ENCODE peak calls at places on chromosomes 2 and 18, in seven cellular contexts. S is IMR-90, I is mesendoderm, B is H9, F is H1, W is mesenchymal stem cell, Z is trophoblast cell. T is an unnamed sample.

GRCh38 chr2:177822941-177823340 is 249.6 kb downstream of the PDE11A start:
- DNase-seq in S (no peak), I (no peak), B (no peak), F (no peak), W (no peak), Z (no peak), T (no peak)

GRCh38 chr2:72979896-72980295 is 62.6 kb downstream of the EMX1 start:
- DNase-seq in S (no peak), I (no peak), B (no peak), F (no peak), W (no peak), Z (no peak), T (no peak)

GRCh38 chr18:79451237-79452125 is 55.8 kb downstream of the NFATC1 start:
- DNase-seq in S (no peak), I (no peak), B (no peak), F (no peak), W (no peak), Z (no peak), T (no peak)

GRCh38 chr2:28463893-28464292 is 32.0 kb upstream of the PLB1 start:
- DNase-seq in S (peak), I (no peak), B (no peak), F (no peak), W (peak), Z (no peak), T (no peak)

GRCh38 chr2:151729416-151729811 is 4.9 kb downstream of the NEB start:
- DNase-seq in S (no peak), I (no peak), B (no peak), F (no peak), W (no peak), Z (no peak), T (no peak)

GRCh38 chr2:47868611-47869352 is 37.5 kb downstream of the FBXO11 start:
- DNase-seq in S (no peak), I (no peak), B (no peak), F (no peak), W (no peak), Z (no peak), T (no peak)

GRCh38 chr2:232632904-232633412 is 446 bp upstream of the EFHD1 start:
- DNase-seq in S (no peak), I (peak), B (no peak), F (no peak), W (peak), Z (peak), T (no peak)

GRCh38 chr2:210686401-210686800 is 130.0 kb downstream of the CPS1 start:
- DNase-seq in S (no peak), I (no peak), B (no peak), F (no peak), W (no peak), Z (no peak), T (no peak)

GRCh38 chr2:134758632-134759031 is 39.8 kb upstream of the TMEM163 start:
- DNase-seq in S (no peak), I (no peak), B (no peak), F (no peak), W (no peak), Z (no peak), T (no peak)

GRCh38 chr2:36360063-36360462 is 4.5 kb downstream of the CRIM1 start:
- DNase-seq in S (no peak), I (no peak), B (no peak), F (no peak), W (no peak), Z (peak), T (no peak)

GRCh38 chr2:139216435-139216834 is 436.2 kb upstream of the NXPH2 start:
- DNase-seq in S (no peak), I (no peak), B (no peak), F (no peak), W (no peak), Z (no peak), T (no peak)

GRCh38 chr18:4636957-4637356 is 181.8 kb upstream of the DLGAP1 start:
- DNase-seq in S (no peak), I (no peak), B (no peak), F (no peak), W (no peak), Z (no peak), T (no peak)

GRCh38 chr2:216082388-216082733 is 642 bp downstream of the TMEM169 start:
- DNase-seq in S (no peak), I (no peak), B (no peak), F (no peak), W (no peak), Z (no peak), T (no peak)

GRCh38 chr2:174527101-174527721 is 40.4 kb upstream of the GPR155 start:
- DNase-seq in S (no peak), I (no peak), B (no peak), F (no peak), W (no peak), Z (no peak), T (no peak)

GRCh38 chr2:195009202-195009601 is 647.8 kb upstream of the SLC39A10 start:
- DNase-seq in S (peak), I (no peak), B (no peak), F (no peak), W (no peak), Z (no peak), T (no peak)

GRCh38 chr2:201406077-201406662 is 45.1 kb downstream of the TRAK2 start:
- DNase-seq in S (peak), I (no peak), B (no peak), F (no peak), W (peak), Z (no peak), T (no peak)

GRCh38 chr2:20613342-20613916 is 37.5 kb downstream of the HS1BP3 start:
- DNase-seq in S (no peak), I (no peak), B (no peak), F (no peak), W (no peak), Z (no peak), T (no peak)

GRCh38 chr2:33289961-33290360 is 186.5 kb upstream of the RASGRP3 start:
- DNase-seq in S (no peak), I (no peak), B (no peak), F (no peak), W (peak), Z (no peak), T (no peak)

GRCh38 chr2:47076586-47077441 is 78.3 kb downstream of the STPG4 start:
- DNase-seq in S (peak), I (peak), B (no peak), F (peak), W (peak), Z (peak), T (no peak)

GRCh38 chr2:176001281-176001902 is 675 bp downstream of the LNPK start:
- DNase-seq in S (peak), I (peak), B (no peak), F (no peak), W (peak), Z (peak), T (no peak)

GRCh38 chr18:1488957-1489356 is 584.3 kb downstream of the ADCYAP1 start:
- DNase-seq in S (no peak), I (no peak), B (no peak), F (no peak), W (no peak), Z (no peak), T (no peak)

GRCh38 chr2:49940616-49941015 is 786.3 kb upstream of the FSHR start:
- DNase-seq in S (no peak), I (no peak), B (no peak), F (no peak), W (peak), Z (no peak), T (no peak)

GRCh38 chr2:198390670-198391069 is 586.3 kb downstream of the PLCL1 start:
- DNase-seq in S (no peak), I (no peak), B (no peak), F (no peak), W (no peak), Z (no peak), T (no peak)

GRCh38 chr2:88874063-88874657 is 182.7 kb downstream of the RPIA start:
- DNase-seq in S (peak), I (peak), B (no peak), F (no peak), W (peak), Z (peak), T (peak)

GRCh38 chr2:158753561-158754302 is 41.4 kb upstream of the DAPL1 start:
- DNase-seq in S (peak), I (peak), B (peak), F (peak), W (peak), Z (no peak), T (peak)

GRCh38 chr2:38190542-38191218 is 114.7 kb upstream of the CYP1B1 start:
- DNase-seq in S (peak), I (no peak), B (no peak), F (no peak), W (peak), Z (peak), T (no peak)

GRCh38 chr2:38750793-38751042 is 443 bp downstream of the SRSF7 start:
- DNase-seq in S (no peak), I (no peak), B (no peak), F (no peak), W (no peak), Z (peak), T (no peak)

GRCh38 chr2:136375017-136375901 is 257.3 kb upstream of the CXCR4 start:
- DNase-seq in S (no peak), I (no peak), B (peak), F (no peak), W (no peak), Z (no peak), T (no peak)

GRCh38 chr2:45843136-45843535 is 191.7 kb downstream of the PRKCE start:
- DNase-seq in S (no peak), I (no peak), B (no peak), F (no peak), W (no peak), Z (no peak), T (no peak)

GRCh38 chr2:3913252-3913651 is 209.9 kb downstream of the DCDC2C start:
- DNase-seq in S (no peak), I (no peak), B (no peak), F (no peak), W (no peak), Z (no peak), T (no peak)

GRCh38 chr18:57084331-57085298 is 62.3 kb upstream of the BOD1L2 start:
- DNase-seq in S (no peak), I (peak), B (no peak), F (no peak), W (no peak), Z (no peak), T (no peak)

GRCh38 chr2:133264951-133265949 is 303.0 kb downstream of the NCKAP5 start:
- DNase-seq in S (no peak), I (peak), B (peak), F (no peak), W (no peak), Z (no peak), T (peak)

GRCh38 chr18:28109781-28110460 is 67.0 kb downstream of the CDH2 start:
- DNase-seq in S (no peak), I (no peak), B (no peak), F (no peak), W (no peak), Z (no peak), T (no peak)

GRCh38 chr2:135050132-135050531 is 2.0 kb upstream of the RAB3GAP1 start:
- DNase-seq in S (no peak), I (no peak), B (no peak), F (no peak), W (no peak), Z (no peak), T (no peak)

GRCh38 chr2:202373490-202373889 is 2.6 kb upstream of the BMPR2 start:
- DNase-seq in S (peak), I (no peak), B (no peak), F (no peak), W (peak), Z (no peak), T (no peak)

GRCh38 chr18:68417826-68418225 is 297.1 kb downstream of the TMX3 start:
- DNase-seq in S (peak), I (no peak), B (no peak), F (no peak), W (peak), Z (peak), T (no peak)

GRCh38 chr2:64913357-64913869 is 75.8 kb upstream of the SLC1A4 start:
- DNase-seq in S (no peak), I (peak), B (peak), F (peak), W (no peak), Z (peak), T (no peak)

GRCh38 chr2:112720785-112721184 is at the start of gene NT5DC4:
- DNase-seq in S (no peak), I (no peak), B (no peak), F (no peak), W (no peak), Z (no peak), T (no peak)

DNA sequence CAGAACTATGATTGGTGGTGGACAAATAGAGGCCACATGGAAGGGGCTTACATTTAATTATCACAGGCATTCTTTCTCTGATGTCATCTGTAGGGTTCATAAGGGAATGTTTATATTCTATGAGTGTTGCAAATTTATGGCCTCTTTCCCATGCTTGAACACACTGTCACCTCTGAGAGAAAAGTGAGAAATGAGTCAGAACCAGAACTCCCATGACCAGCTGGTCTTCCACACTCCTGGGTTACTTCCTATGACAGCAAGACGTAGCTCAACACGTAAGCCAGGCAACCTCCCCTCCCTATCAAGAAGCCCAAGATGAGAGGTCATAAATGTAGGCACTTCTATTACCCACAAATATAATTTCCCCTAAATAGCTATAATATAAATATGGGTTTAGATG is 310.8 kb downstream of the PIEZO2 start:
- DNase-seq in S (peak), I (no peak), B (no peak), F (no peak), W (peak), Z (no peak), T (no peak)
- H2BK5ac ChIP-seq in S (no peak), I (no peak), B (no peak), F (no peak), W (no peak), Z (no peak), T (no peak)

GRCh38 chr2:60072609-60073008 is 480.8 kb downstream of the BCL11A start:
- DNase-seq in S (no peak), I (no peak), B (no peak), F (no peak), W (no peak), Z (no peak), T (no peak)

GRCh38 chr2:60075048-60075447 is 478.4 kb downstream of the BCL11A start:
- DNase-seq in S (no peak), I (no peak), B (no peak), F (no peak), W (no peak), Z (no peak), T (no peak)

GRCh38 chr2:60071427-60071826 is 482.0 kb downstream of the BCL11A start:
- DNase-seq in S (no peak), I (no peak), B (no peak), F (no peak), W (no peak), Z (no peak), T (no peak)

GRCh38 chr2:60070851-60071250 is 482.6 kb downstream of the BCL11A start:
- DNase-seq in S (no peak), I (no peak), B (no peak), F (no peak), W (no peak), Z (no peak), T (no peak)

GRCh38 chr2:60073201-60073600 is 480.3 kb downstream of the BCL11A start:
- DNase-seq in S (no peak), I (no peak), B (no peak), F (no peak), W (no peak), Z (no peak), T (no peak)
- H2BK5ac ChIP-seq in S (no peak), I (no peak), B (no peak), F (no peak), W (no peak), Z (no peak), T (no peak)

DNA sequence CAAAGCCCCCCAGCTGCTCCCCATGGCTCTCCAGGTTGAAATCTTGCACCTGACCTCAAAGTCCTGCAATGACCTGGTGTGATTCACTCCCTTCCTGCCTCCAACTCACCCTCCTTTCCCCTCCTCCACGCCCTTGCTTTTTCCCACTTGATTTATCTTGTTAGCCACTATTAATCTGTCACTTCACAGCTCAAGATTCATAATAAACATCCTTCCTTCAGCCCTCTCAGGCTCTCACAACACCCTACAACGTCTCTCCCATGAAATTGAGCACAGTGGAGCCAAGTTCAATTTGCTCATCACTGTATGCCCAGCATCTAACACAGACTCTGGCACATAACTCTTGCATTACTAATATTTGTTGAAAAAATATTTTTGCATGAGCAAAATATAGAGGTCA is 85.6 kb upstream of the SLC35G4 start:
- DNase-seq in S (no peak), I (no peak), B (no peak), F (no peak), W (no peak), Z (no peak), T (no peak)
- H2BK5ac ChIP-seq in S (no peak), I (no peak), B (no peak), F (no peak), W (no peak), Z (no peak), T (no peak)

GRCh38 chr2:9763356-9764152 is 79.7 kb upstream of the TAF1B start:
- DNase-seq in S (peak), I (no peak), B (no peak), F (no peak), W (no peak), Z (no peak), T (no peak)
- H2BK5ac ChIP-seq in S (no peak), I (no peak), B (no peak), F (no peak), W (no peak), Z (no peak), T (no peak)

T was measured in neuronal stem cell.